ENCODE peak calls at places on chromosomes 2 and 18, in five cellular contexts. V, E, C, J and F are unnamed samples.
A peak's percentile ranks its signal among the peaks of the same experiment; 100 is the strongest.

GRCh38 chr2:65456074-65456473 is 23.7 kb upstream of the SPRED2 start:
- DNase-seq in J (no peak), E (no peak), C (no peak), V (no peak), F (peak; percentile 49)

GRCh38 chr2:134549104-134549503 is 169.7 kb downstream of the TMEM163 start:
- DNase-seq in C (no peak), V (no peak), E (no peak), J (no peak), F (no peak)

GRCh38 chr2:164882276-164882675 is 40.7 kb upstream of the COBLL1 start:
- DNase-seq in J (no peak), V (no peak), E (no peak), C (no peak), F (no peak)

GRCh38 chr2:56505885-56506284 is 322.1 kb downstream of the CCDC85A start:
- DNase-seq in C (no peak), J (no peak), E (no peak), V (no peak), F (no peak)

GRCh38 chr2:5164806-5165525 is 527.2 kb upstream of the SOX11 start:
- DNase-seq in C (no peak), V (no peak), J (no peak), E (no peak), F (no peak)

GRCh38 chr2:80706951-80707350 is 402.4 kb upstream of the LRRTM1 start:
- DNase-seq in V (no peak), E (no peak), J (no peak), C (no peak), F (no peak)

GRCh38 chr2:203786912-203787311 is 80.5 kb downstream of the CD28 start:
- DNase-seq in V (no peak), E (no peak), C (no peak), J (no peak), F (no peak)

GRCh38 chr2:137172162-137172561 is 406.8 kb downstream of the THSD7B start:
- DNase-seq in J (no peak), C (no peak), V (no peak), E (no peak), F (no peak)

GRCh38 chr18:74127483-74127750 is 20.2 kb downstream of the FBXO15 start:
- DNase-seq in E (no peak), V (no peak), J (no peak), C (no peak), F (no peak)

GRCh38 chr2:146576301-146576700 is 1268.5 kb upstream of the ACVR2A start:
- DNase-seq in J (no peak), V (no peak), C (no peak), E (no peak), F (no peak)

GRCh38 chr2:211349031-211349430 is 792.6 kb downstream of the CPS1 start:
- DNase-seq in J (no peak), C (no peak), E (no peak), V (no peak), F (no peak)

GRCh38 chr2:28438532-28439063 is 45.9 kb downstream of the FOSL2 start:
- DNase-seq in J (no peak), V (no peak), C (no peak), E (peak; percentile 31), F (no peak)

GRCh38 chr2:15840173-15840572 is 100.2 kb upstream of the MYCN start:
- DNase-seq in C (no peak), V (no peak), E (no peak), J (no peak), F (no peak)

GRCh38 chr2:10119601-10120157 is 2.9 kb upstream of the RRM2 start:
- DNase-seq in V (no peak), E (no peak), J (no peak), C (no peak), F (no peak)

GRCh38 chr18:2948038-2948437 is 64.9 kb downstream of the LPIN2 start:
- DNase-seq in C (no peak), J (no peak), E (peak; percentile 32), V (no peak), F (no peak)

GRCh38 chr2:188909036-188909435 is 65.1 kb upstream of the COL3A1 start:
- DNase-seq in C (no peak), E (no peak), V (no peak), J (no peak), F (no peak)

GRCh38 chr2:191478754-191479679 is 198.9 kb upstream of the NABP1 start:
- DNase-seq in C (no peak), J (peak; percentile 35), V (no peak), E (no peak), F (no peak)

GRCh38 chr2:216538538-216538937 is 39.9 kb downstream of the RPL37A start:
- DNase-seq in V (no peak), E (no peak), J (no peak), C (no peak), F (no peak)

GRCh38 chr2:219274392-219274921 is 4.7 kb upstream of the DNAJB2 start:
- DNase-seq in V (no peak), C (no peak), E (no peak), J (no peak), F (peak; percentile 86)

GRCh38 chr2:226794751-226795171 is 4.9 kb downstream of the IRS1 start:
- DNase-seq in J (no peak), E (no peak), C (no peak), V (no peak), F (no peak)

GRCh38 chr2:206442854-206443734 is at the start of gene ADAM23:
- DNase-seq in E (peak; percentile 2), V (peak; percentile 65), J (no peak), C (no peak), F (peak; percentile 73)

GRCh38 chr2:58601017-58601416 is 359.9 kb upstream of the FANCL start:
- DNase-seq in J (no peak), V (no peak), C (no peak), E (no peak), F (no peak)

GRCh38 chr2:9692392-9693137 is 61.8 kb upstream of the YWHAQ start:
- DNase-seq in V (no peak), J (peak; percentile 33), C (no peak), E (no peak), F (peak; percentile 70)

DNA sequence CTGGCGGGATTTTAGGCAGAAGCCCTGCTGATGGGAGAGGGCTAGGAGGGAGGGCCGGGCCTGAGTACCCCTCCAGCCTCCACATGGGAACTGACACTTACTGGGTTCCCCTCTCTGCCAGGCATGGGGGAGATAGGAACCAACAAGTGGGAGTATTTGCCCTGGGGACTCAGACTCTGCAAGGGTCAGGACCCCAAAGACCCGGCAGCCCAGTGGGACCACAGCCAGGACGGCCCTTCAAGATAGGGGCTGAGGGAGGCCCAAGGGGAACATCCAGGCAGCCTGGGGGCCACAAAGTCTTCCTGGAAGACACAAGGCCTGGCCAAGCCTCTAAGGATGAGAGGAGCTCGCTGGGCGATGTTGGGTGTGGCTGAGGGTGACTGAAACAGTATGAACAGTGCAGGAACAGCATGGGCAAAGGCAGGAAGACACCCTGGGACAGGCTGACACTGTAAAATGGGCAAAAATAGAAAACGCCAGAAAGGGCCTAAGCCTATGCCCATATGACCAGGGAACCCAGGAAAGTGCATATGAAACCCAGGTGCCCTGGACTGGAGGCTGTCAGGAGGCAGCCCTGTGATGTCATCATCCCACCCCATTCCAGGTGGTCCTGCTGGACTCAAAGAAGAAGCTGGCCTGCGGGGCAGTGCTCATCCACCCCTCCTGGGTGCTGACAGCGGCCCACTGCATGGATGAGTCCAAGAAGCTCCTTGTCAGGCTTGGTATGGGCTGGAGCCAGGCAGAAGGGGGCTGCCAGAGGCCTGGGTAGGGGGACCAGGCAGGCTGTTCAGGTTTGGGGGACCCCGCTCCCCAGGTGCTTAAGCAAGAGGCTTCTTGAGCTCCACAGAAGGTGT is 8.5 kb downstream of the PROC start:
- DNase-seq in C (no peak), E (no peak), V (no peak), J (no peak), F (no peak)
- TF ChIP-seq POLR2A in C (no peak), E (no peak), V (no peak), J (no peak), F (no peak)

DNA sequence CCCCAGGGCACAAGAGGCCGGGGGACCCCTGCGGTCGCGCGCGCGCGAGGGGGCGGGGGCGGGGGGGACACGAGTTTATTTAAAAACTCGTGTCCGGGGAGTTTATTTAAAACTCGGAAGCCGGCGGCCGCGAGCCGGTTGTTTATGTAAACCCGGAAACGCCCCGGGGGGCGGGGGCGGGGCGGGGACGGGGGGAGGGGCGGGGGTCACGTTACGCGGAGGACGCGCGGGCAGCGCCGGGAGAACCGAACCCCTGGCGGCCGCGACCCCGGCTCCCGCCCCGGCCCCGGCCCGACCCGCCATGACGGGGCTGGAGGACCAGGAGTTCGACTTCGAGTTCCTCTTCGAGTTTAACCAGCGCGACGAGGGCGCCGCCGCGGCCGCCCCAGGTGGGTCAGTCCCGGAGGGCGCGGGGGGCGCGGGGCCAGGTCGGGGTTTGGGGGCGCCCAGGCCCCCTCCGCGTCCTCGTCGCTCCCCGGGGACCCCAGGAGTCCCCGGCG is 4.4 kb downstream of the NFATC1 start:
- DNase-seq in E (peak; percentile 56), J (peak; percentile 73), C (peak; percentile 78), V (peak; percentile 72), F (no peak)
- TF ChIP-seq POLR2A in E (no peak), J (no peak), C (no peak), V (no peak), F (no peak)

DNA sequence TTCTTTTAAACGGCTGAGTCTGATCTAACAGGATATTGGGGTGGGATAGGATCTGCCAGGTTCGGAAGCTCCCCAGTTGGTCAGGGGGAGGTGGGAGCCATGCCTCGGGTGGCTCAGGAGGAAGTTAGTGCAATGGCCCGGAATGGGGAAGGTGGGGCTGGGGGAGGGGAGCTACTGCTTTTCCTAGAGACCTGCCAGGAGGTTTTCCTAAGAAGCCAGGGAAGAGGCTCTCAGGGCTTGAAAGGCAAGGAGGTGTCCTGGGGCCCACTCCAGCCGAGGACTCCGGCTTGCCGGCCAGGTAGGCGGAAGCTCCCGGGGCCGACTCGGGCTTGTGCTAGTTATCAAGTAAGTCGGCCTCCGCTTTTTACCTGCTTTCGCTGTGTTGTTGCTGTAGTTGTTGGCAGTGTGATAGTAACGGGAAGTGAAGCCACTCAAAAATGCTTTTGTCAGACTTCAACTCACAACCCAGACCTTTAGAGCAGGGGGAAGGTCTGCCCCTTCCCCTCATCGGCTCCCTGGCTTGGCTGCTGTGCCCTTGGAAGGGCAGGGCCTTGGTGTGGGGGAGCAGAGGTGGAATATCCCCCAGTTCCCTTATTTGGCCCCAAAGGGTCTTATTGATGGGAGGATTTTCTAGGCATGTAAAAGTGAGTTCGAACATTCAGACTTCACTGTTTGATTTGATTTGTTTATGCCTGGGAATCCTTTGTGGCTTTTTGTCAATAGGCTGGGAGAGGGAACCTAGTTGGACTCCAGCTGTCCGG is 5.4 kb downstream of the GDF7 start:
- DNase-seq in C (no peak), J (no peak), E (no peak), V (no peak), F (no peak)
- TF ChIP-seq POLR2A in C (no peak), J (no peak), E (no peak), V (no peak), F (no peak)

GRCh38 chr2:20551231-20551944 is 99.5 kb downstream of the HS1BP3 start:
- DNase-seq in C (peak; percentile 76), E (no peak), V (no peak), J (no peak), F (no peak)
- TF ChIP-seq POLR2A in C (no peak), E (no peak), V (no peak), J (no peak), F (no peak)